ENCODE peak calls at places on chromosome 15, in five cellular contexts. One of them, this sample, is unnamed.

GRCh38 chr15:74857082-74857655 is 14.2 kb upstream of the ULK3 start:
- DNase-seq in AG10803: no peak
- DNase-seq in AG04450: no peak
- DNase-seq in GM23338: no peak
- DNase-seq in choroid plexus epithelial cell: no peak
- DNase-seq in this sample: no peak

GRCh38 chr15:48966595-48967301 is 3.0 kb upstream of the SHC4 start:
- DNase-seq in AG10803: peak; percentile 60
- DNase-seq in GM23338: no peak
- DNase-seq in choroid plexus epithelial cell: peak; percentile 65
- DNase-seq in AG04450: peak; percentile 78
- DNase-seq in this sample: peak; percentile 29

GRCh38 chr15:45328663-45329062 is 49.7 kb downstream of the GATM start:
- DNase-seq in GM23338: peak; percentile 18
- DNase-seq in choroid plexus epithelial cell: no peak
- DNase-seq in AG04450: no peak
- DNase-seq in AG10803: no peak
- DNase-seq in this sample: no peak

GRCh38 chr15:75455982-75456531 is 4.6 kb upstream of the SIN3A start:
- DNase-seq in choroid plexus epithelial cell: peak; percentile 66
- DNase-seq in GM23338: peak; percentile 71
- DNase-seq in AG10803: peak; percentile 49
- DNase-seq in AG04450: peak; percentile 33
- DNase-seq in this sample: peak; percentile 53

GRCh38 chr15:77864211-77865105 is 213.1 kb downstream of the TBC1D2B start:
- DNase-seq in AG04450: no peak
- DNase-seq in GM23338: peak; percentile 38
- DNase-seq in AG10803: no peak
- DNase-seq in choroid plexus epithelial cell: no peak
- DNase-seq in this sample: no peak

GRCh38 chr15:69943637-69944036 is 154.1 kb downstream of the TLE3 start:
- DNase-seq in AG10803: no peak
- DNase-seq in GM23338: no peak
- DNase-seq in AG04450: no peak
- DNase-seq in choroid plexus epithelial cell: no peak
- DNase-seq in this sample: no peak

GRCh38 chr15:40354408-40355171 is 3.4 kb upstream of the DISP2 start:
- DNase-seq in AG10803: no peak
- DNase-seq in choroid plexus epithelial cell: peak; percentile 72
- DNase-seq in AG04450: no peak
- DNase-seq in GM23338: peak; percentile 83
- DNase-seq in this sample: peak; percentile 66

GRCh38 chr15:83569341-83569740 is 84.6 kb upstream of the ADAMTSL3 start:
- DNase-seq in AG04450: no peak
- DNase-seq in AG10803: no peak
- DNase-seq in GM23338: no peak
- DNase-seq in choroid plexus epithelial cell: no peak
- DNase-seq in this sample: no peak

GRCh38 chr15:95875141-95875643 is 455.3 kb upstream of the NR2F2 start:
- DNase-seq in AG04450: no peak
- DNase-seq in choroid plexus epithelial cell: peak; percentile 85
- DNase-seq in GM23338: no peak
- DNase-seq in AG10803: peak; percentile 73
- DNase-seq in this sample: peak; percentile 89

GRCh38 chr15:64536244-64536836 is 76.0 kb downstream of the ZNF609 start:
- DNase-seq in choroid plexus epithelial cell: peak; percentile 82
- DNase-seq in GM23338: no peak
- DNase-seq in AG10803: peak; percentile 72
- DNase-seq in AG04450: peak; percentile 53
- DNase-seq in this sample: peak; percentile 83

GRCh38 chr15:72397780-72398179 is 325 bp upstream of the TMEM202 start:
- DNase-seq in AG04450: no peak
- DNase-seq in choroid plexus epithelial cell: no peak
- DNase-seq in AG10803: no peak
- DNase-seq in GM23338: no peak
- DNase-seq in this sample: no peak

GRCh38 chr15:73333001-73333400 is 35.8 kb downstream of the HCN4 start:
- DNase-seq in GM23338: no peak
- DNase-seq in AG10803: no peak
- DNase-seq in choroid plexus epithelial cell: no peak
- DNase-seq in AG04450: no peak
- DNase-seq in this sample: no peak

GRCh38 chr15:69160976-69161877 is 792 bp downstream of the GLCE start:
- DNase-seq in choroid plexus epithelial cell: peak; percentile 44
- DNase-seq in GM23338: peak; percentile 62
- DNase-seq in AG10803: peak; percentile 25
- DNase-seq in AG04450: no peak
- DNase-seq in this sample: peak; percentile 45

GRCh38 chr15:56428821-56429458 is 36.0 kb downstream of the MNS1 start:
- DNase-seq in AG04450: peak; percentile 1
- DNase-seq in GM23338: peak; percentile 52
- DNase-seq in choroid plexus epithelial cell: peak; percentile 61
- DNase-seq in AG10803: peak; percentile 40
- DNase-seq in this sample: peak; percentile 67

GRCh38 chr15:41854443-41854842 is 15.8 kb downstream of the PLA2G4B start:
- DNase-seq in AG10803: no peak
- DNase-seq in GM23338: no peak
- DNase-seq in AG04450: no peak
- DNase-seq in choroid plexus epithelial cell: no peak
- DNase-seq in this sample: no peak

GRCh38 chr15:69149163-69149562 is 11.3 kb upstream of the GLCE start:
- DNase-seq in GM23338: no peak
- DNase-seq in choroid plexus epithelial cell: no peak
- DNase-seq in AG04450: no peak
- DNase-seq in AG10803: no peak
- DNase-seq in this sample: no peak

GRCh38 chr15:75902129-75902557 is 1.5 kb upstream of the FBXO22 start:
- DNase-seq in choroid plexus epithelial cell: peak; percentile 15
- DNase-seq in AG04450: no peak
- DNase-seq in GM23338: peak; percentile 97
- DNase-seq in AG10803: no peak
- DNase-seq in this sample: no peak

GRCh38 chr15:36694574-36694973 is 115.1 kb downstream of the CDIN1 start:
- DNase-seq in choroid plexus epithelial cell: no peak
- DNase-seq in GM23338: no peak
- DNase-seq in AG10803: no peak
- DNase-seq in AG04450: no peak
- DNase-seq in this sample: no peak

GRCh38 chr15:33310481-33311311 is at the start of gene RYR3:
- DNase-seq in GM23338: peak; percentile 75
- DNase-seq in choroid plexus epithelial cell: peak; percentile 32
- DNase-seq in AG04450: no peak
- DNase-seq in AG10803: no peak
- DNase-seq in this sample: no peak

GRCh38 chr15:33314115-33314514 is 3.3 kb downstream of the RYR3 start:
- DNase-seq in choroid plexus epithelial cell: no peak
- DNase-seq in GM23338: no peak
- DNase-seq in AG04450: no peak
- DNase-seq in AG10803: no peak
- DNase-seq in this sample: no peak

GRCh38 chr15:33313491-33313890 is 2.7 kb downstream of the RYR3 start:
- DNase-seq in AG04450: no peak
- DNase-seq in AG10803: no peak
- DNase-seq in choroid plexus epithelial cell: no peak
- DNase-seq in GM23338: no peak
- DNase-seq in this sample: no peak

GRCh38 chr15:33309602-33310276 is 1.0 kb upstream of the RYR3 start:
- DNase-seq in choroid plexus epithelial cell: peak; percentile 5
- DNase-seq in AG04450: no peak
- DNase-seq in AG10803: no peak
- DNase-seq in GM23338: peak; percentile 66
- DNase-seq in this sample: peak; percentile 3

DNA sequence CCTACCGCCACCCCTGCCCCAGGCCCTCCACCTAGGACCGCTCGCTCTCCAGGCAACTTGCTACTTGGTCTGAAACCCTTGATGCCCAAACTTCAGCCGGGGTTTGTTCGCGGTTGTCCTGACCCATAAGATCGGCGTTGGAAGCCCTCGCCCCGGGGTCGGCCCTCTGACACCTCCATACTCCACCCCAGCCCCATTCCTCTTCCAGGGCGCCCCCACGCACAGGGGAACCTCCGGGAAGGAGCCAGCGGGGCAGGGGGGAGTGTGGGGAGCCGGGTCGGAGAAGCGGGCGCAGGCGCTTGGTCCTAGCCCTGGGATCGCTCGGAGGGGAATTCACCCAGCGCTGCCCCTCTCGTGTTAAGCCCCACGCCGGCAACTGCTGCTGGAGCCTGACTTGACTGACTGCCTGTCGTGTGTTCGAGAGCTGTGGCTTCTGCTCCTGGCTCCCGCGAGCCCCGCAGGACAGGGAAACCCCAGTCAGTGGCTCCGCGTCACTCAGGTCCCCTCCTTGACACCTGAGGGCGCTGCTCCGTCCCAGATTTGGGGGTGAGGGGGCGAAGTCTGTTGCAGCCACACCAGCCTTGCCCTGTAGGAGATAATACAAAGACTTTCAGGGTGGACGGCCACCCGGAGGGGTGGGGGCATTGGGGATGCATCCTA is 675 bp downstream of the RYR3 start:
- DNase-seq in AG10803: no peak
- DNase-seq in choroid plexus epithelial cell: no peak
- DNase-seq in AG04450: no peak
- DNase-seq in GM23338: peak; percentile 60
- DNase-seq in this sample: no peak
- H3K4me3 ChIP-seq in AG10803: no peak overlapping the region
- H3K4me3 ChIP-seq in choroid plexus epithelial cell: no peak overlapping the region
- H3K4me3 ChIP-seq in AG04450: no peak overlapping the region
- H3K4me3 ChIP-seq in GM23338: peak overlapping the region; percentile 79
- H3K4me3 ChIP-seq in this sample: no peak overlapping the region

DNA sequence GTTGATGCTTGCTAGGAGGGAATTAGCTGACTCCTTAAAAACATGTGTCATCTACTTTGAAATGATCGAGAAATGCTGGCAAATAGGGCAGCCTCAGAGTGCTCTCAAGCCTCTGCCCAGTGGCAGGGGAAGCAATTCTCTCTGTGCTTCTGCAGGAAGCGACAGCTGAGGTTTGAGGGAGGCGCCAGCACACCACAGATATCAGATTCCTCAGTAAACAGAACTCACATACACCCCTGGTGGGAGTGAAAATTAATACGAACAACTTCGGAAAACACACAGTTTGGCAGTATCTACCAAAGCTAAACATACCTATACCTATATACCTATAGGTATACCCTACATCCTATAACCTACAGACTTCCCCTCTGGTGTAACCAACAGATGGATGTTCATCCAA is 61.3 kb downstream of the NSMCE3 start:
- DNase-seq in GM23338: no peak
- DNase-seq in choroid plexus epithelial cell: peak; percentile 57
- DNase-seq in AG10803: no peak
- DNase-seq in AG04450: no peak
- DNase-seq in this sample: peak; percentile 1
- TF ChIP-seq CTCF in GM23338: no peak
- TF ChIP-seq CTCF in choroid plexus epithelial cell: peak; percentile 34
- TF ChIP-seq CTCF in AG10803: no peak
- TF ChIP-seq CTCF in AG04450: no peak
- TF ChIP-seq CTCF in this sample: no peak

GRCh38 chr15:67545864-67546263 is 3.4 kb downstream of the MAP2K5 start:
- DNase-seq in choroid plexus epithelial cell: no peak
- DNase-seq in GM23338: no peak
- DNase-seq in AG10803: no peak
- DNase-seq in AG04450: no peak
- DNase-seq in this sample: no peak

GRCh38 chr15:67544475-67544874 is 2.0 kb downstream of the MAP2K5 start:
- DNase-seq in GM23338: no peak
- DNase-seq in choroid plexus epithelial cell: no peak
- DNase-seq in AG04450: no peak
- DNase-seq in AG10803: no peak
- DNase-seq in this sample: no peak

GRCh38 chr15:67542462-67543347 is at the start of gene MAP2K5:
- DNase-seq in choroid plexus epithelial cell: peak; percentile 58
- DNase-seq in AG10803: peak; percentile 68
- DNase-seq in AG04450: no peak
- DNase-seq in GM23338: peak; percentile 86
- DNase-seq in this sample: peak; percentile 68

GRCh38 chr15:67542192-67542461 is 376 bp upstream of the MAP2K5 start:
- DNase-seq in choroid plexus epithelial cell: peak; percentile 22
- DNase-seq in GM23338: peak; percentile 44
- DNase-seq in AG10803: no peak
- DNase-seq in AG04450: no peak
- DNase-seq in this sample: no peak

DNA sequence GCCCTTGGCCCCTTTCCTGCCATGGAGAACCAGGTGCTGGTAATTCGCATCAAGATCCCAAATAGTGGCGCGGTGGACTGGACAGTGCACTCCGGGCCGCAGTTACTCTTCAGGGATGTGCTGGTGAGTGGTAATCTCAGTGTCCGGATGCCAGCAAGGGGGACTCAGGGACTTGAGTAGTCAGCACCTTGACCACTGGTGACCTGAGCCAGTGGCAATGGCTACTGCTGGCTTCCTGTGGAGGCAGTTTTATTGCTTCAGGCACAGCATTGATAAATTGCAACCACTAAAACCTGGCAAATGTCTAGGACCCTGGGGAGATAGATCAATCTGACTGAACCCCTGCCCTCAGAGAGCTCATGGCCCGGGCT is 830 bp downstream of the MAP2K5 start:
- DNase-seq in choroid plexus epithelial cell: peak; percentile 13
- DNase-seq in AG04450: no peak
- DNase-seq in GM23338: no peak
- DNase-seq in AG10803: no peak
- DNase-seq in this sample: no peak
- H3K4me3 ChIP-seq in choroid plexus epithelial cell: peak overlapping the region; percentile 88
- H3K4me3 ChIP-seq in AG04450: peak overlapping the region; percentile 88
- H3K4me3 ChIP-seq in GM23338: peak overlapping the region; percentile 93
- H3K4me3 ChIP-seq in AG10803: peak overlapping the region; percentile 90
- H3K4me3 ChIP-seq in this sample: peak overlapping the region; percentile 91

GRCh38 chr15:89469331-89470107 is 26.9 kb downstream of the RHCG start:
- DNase-seq in AG04450: no peak
- DNase-seq in GM23338: peak; percentile 78
- DNase-seq in AG10803: no peak
- DNase-seq in choroid plexus epithelial cell: no peak
- DNase-seq in this sample: no peak

GRCh38 chr15:89477411-89478242 is 18.8 kb downstream of the RHCG start:
- DNase-seq in AG04450: no peak
- DNase-seq in GM23338: no peak
- DNase-seq in AG10803: no peak
- DNase-seq in choroid plexus epithelial cell: no peak
- DNase-seq in this sample: no peak

GRCh38 chr15:89475688-89476087 is 20.7 kb downstream of the RHCG start:
- DNase-seq in AG04450: no peak
- DNase-seq in GM23338: no peak
- DNase-seq in choroid plexus epithelial cell: no peak
- DNase-seq in AG10803: no peak
- DNase-seq in this sample: no peak

GRCh38 chr15:89472785-89473256 is 23.6 kb downstream of the RHCG start:
- DNase-seq in AG04450: peak; percentile 1
- DNase-seq in GM23338: peak; percentile 81
- DNase-seq in choroid plexus epithelial cell: peak; percentile 72
- DNase-seq in AG10803: peak; percentile 33
- DNase-seq in this sample: peak; percentile 68
- TF ChIP-seq CTCF in AG04450: peak; percentile 67
- TF ChIP-seq CTCF in GM23338: peak; percentile 87
- TF ChIP-seq CTCF in choroid plexus epithelial cell: peak; percentile 90
- TF ChIP-seq CTCF in AG10803: peak; percentile 70
- TF ChIP-seq CTCF in this sample: peak; percentile 84

GRCh38 chr15:98874359-98874758 is 133.2 kb downstream of the PGPEP1L start:
- DNase-seq in choroid plexus epithelial cell: no peak
- DNase-seq in GM23338: no peak
- DNase-seq in AG04450: no peak
- DNase-seq in AG10803: no peak
- DNase-seq in this sample: no peak
- H3K4me3 ChIP-seq in choroid plexus epithelial cell: no peak overlapping the region
- H3K4me3 ChIP-seq in GM23338: no peak overlapping the region
- H3K4me3 ChIP-seq in AG04450: peak overlapping the region; percentile 34
- H3K4me3 ChIP-seq in AG10803: peak overlapping the region; percentile 45
- H3K4me3 ChIP-seq in this sample: no peak overlapping the region

GRCh38 chr15:94135748-94136147 is 95.6 kb upstream of the MCTP2 start:
- DNase-seq in AG04450: no peak
- DNase-seq in GM23338: peak; percentile 25
- DNase-seq in AG10803: peak; percentile 3
- DNase-seq in choroid plexus epithelial cell: no peak
- DNase-seq in this sample: no peak
- TF ChIP-seq CTCF in AG04450: peak; percentile 13
- TF ChIP-seq CTCF in GM23338: peak; percentile 25
- TF ChIP-seq CTCF in AG10803: peak; percentile 11
- TF ChIP-seq CTCF in choroid plexus epithelial cell: no peak
- TF ChIP-seq CTCF in this sample: no peak

This sample was measured in fibroblast of pulmonary artery.